ENCODE peak calls at places on chromosome 13, in seven cellular contexts. One of them, this sample, is unnamed.

GRCh38 chr13:104315606-104316005 is 1249.4 kb upstream of the SLC10A2 start:
- DNase-seq in neural crest cell: no peak
- DNase-seq in pulmonary artery endothelial cell: peak
- DNase-seq in BJ: peak
- DNase-seq in mesothelial cell of epicardium: no peak
- DNase-seq in stimulated activated CD8-positive, alpha-beta memory T cell treated with anti-CD3 and anti-CD28 coated beads, Interleukin-4, amount 100 ng/mL, for 1 hour: no peak
- DNase-seq in stimulated activated CD4-positive, alpha-beta T cell treated with anti-CD3 and anti-CD28 coated beads, Interleukin-1b, Interleukin-23, amount 100 ng/mL, for 48 hours: no peak
- DNase-seq in this sample: peak

GRCh38 chr13:102018716-102019115 is 383.1 kb downstream of the FGF14 start:
- DNase-seq in neural crest cell: no peak
- DNase-seq in pulmonary artery endothelial cell: no peak
- DNase-seq in BJ: no peak
- DNase-seq in mesothelial cell of epicardium: no peak
- DNase-seq in stimulated activated CD8-positive, alpha-beta memory T cell treated with anti-CD3 and anti-CD28 coated beads, Interleukin-4, amount 100 ng/mL, for 1 hour: no peak
- DNase-seq in stimulated activated CD4-positive, alpha-beta T cell treated with anti-CD3 and anti-CD28 coated beads, Interleukin-1b, Interleukin-23, amount 100 ng/mL, for 48 hours: no peak
- DNase-seq in this sample: no peak

GRCh38 chr13:33351324-33351723 is 65.8 kb upstream of the STARD13 start:
- DNase-seq in neural crest cell: no peak
- DNase-seq in pulmonary artery endothelial cell: peak
- DNase-seq in BJ: no peak
- DNase-seq in mesothelial cell of epicardium: no peak
- DNase-seq in stimulated activated CD8-positive, alpha-beta memory T cell treated with anti-CD3 and anti-CD28 coated beads, Interleukin-4, amount 100 ng/mL, for 1 hour: no peak
- DNase-seq in stimulated activated CD4-positive, alpha-beta T cell treated with anti-CD3 and anti-CD28 coated beads, Interleukin-1b, Interleukin-23, amount 100 ng/mL, for 48 hours: no peak
- DNase-seq in this sample: peak

GRCh38 chr13:111329641-111330040 is 9.2 kb downstream of the TEX29 start:
- DNase-seq in neural crest cell: no peak
- DNase-seq in pulmonary artery endothelial cell: no peak
- DNase-seq in BJ: no peak
- DNase-seq in mesothelial cell of epicardium: no peak
- DNase-seq in stimulated activated CD8-positive, alpha-beta memory T cell treated with anti-CD3 and anti-CD28 coated beads, Interleukin-4, amount 100 ng/mL, for 1 hour: no peak
- DNase-seq in stimulated activated CD4-positive, alpha-beta T cell treated with anti-CD3 and anti-CD28 coated beads, Interleukin-1b, Interleukin-23, amount 100 ng/mL, for 48 hours: no peak
- DNase-seq in this sample: no peak

GRCh38 chr13:33123066-33123940 is 107.1 kb downstream of the KL start:
- DNase-seq in neural crest cell: no peak
- DNase-seq in pulmonary artery endothelial cell: no peak
- DNase-seq in BJ: peak
- DNase-seq in mesothelial cell of epicardium: no peak
- DNase-seq in stimulated activated CD8-positive, alpha-beta memory T cell treated with anti-CD3 and anti-CD28 coated beads, Interleukin-4, amount 100 ng/mL, for 1 hour: no peak
- DNase-seq in stimulated activated CD4-positive, alpha-beta T cell treated with anti-CD3 and anti-CD28 coated beads, Interleukin-1b, Interleukin-23, amount 100 ng/mL, for 48 hours: no peak
- DNase-seq in this sample: no peak

GRCh38 chr13:40453666-40454030 is 212.8 kb downstream of the FOXO1 start:
- DNase-seq in neural crest cell: no peak
- DNase-seq in pulmonary artery endothelial cell: no peak
- DNase-seq in BJ: no peak
- DNase-seq in mesothelial cell of epicardium: no peak
- DNase-seq in stimulated activated CD8-positive, alpha-beta memory T cell treated with anti-CD3 and anti-CD28 coated beads, Interleukin-4, amount 100 ng/mL, for 1 hour: no peak
- DNase-seq in stimulated activated CD4-positive, alpha-beta T cell treated with anti-CD3 and anti-CD28 coated beads, Interleukin-1b, Interleukin-23, amount 100 ng/mL, for 48 hours: no peak
- DNase-seq in this sample: no peak

GRCh38 chr13:44972956-44973581 is 16.2 kb downstream of the NUFIP1 start:
- DNase-seq in neural crest cell: no peak
- DNase-seq in pulmonary artery endothelial cell: no peak
- DNase-seq in BJ: no peak
- DNase-seq in mesothelial cell of epicardium: no peak
- DNase-seq in stimulated activated CD8-positive, alpha-beta memory T cell treated with anti-CD3 and anti-CD28 coated beads, Interleukin-4, amount 100 ng/mL, for 1 hour: no peak
- DNase-seq in stimulated activated CD4-positive, alpha-beta T cell treated with anti-CD3 and anti-CD28 coated beads, Interleukin-1b, Interleukin-23, amount 100 ng/mL, for 48 hours: no peak
- DNase-seq in this sample: peak

GRCh38 chr13:29849731-29850212 is 645 bp downstream of the UBL3 start:
- DNase-seq in neural crest cell: peak
- DNase-seq in pulmonary artery endothelial cell: no peak
- DNase-seq in BJ: no peak
- DNase-seq in mesothelial cell of epicardium: peak
- DNase-seq in stimulated activated CD8-positive, alpha-beta memory T cell treated with anti-CD3 and anti-CD28 coated beads, Interleukin-4, amount 100 ng/mL, for 1 hour: peak
- DNase-seq in stimulated activated CD4-positive, alpha-beta T cell treated with anti-CD3 and anti-CD28 coated beads, Interleukin-1b, Interleukin-23, amount 100 ng/mL, for 48 hours: peak
- DNase-seq in this sample: peak

GRCh38 chr13:95556981-95557380 is 4.5 kb downstream of the CLDN10 start:
- DNase-seq in neural crest cell: no peak
- DNase-seq in pulmonary artery endothelial cell: no peak
- DNase-seq in BJ: no peak
- DNase-seq in mesothelial cell of epicardium: no peak
- DNase-seq in stimulated activated CD8-positive, alpha-beta memory T cell treated with anti-CD3 and anti-CD28 coated beads, Interleukin-4, amount 100 ng/mL, for 1 hour: no peak
- DNase-seq in stimulated activated CD4-positive, alpha-beta T cell treated with anti-CD3 and anti-CD28 coated beads, Interleukin-1b, Interleukin-23, amount 100 ng/mL, for 48 hours: no peak
- DNase-seq in this sample: no peak

GRCh38 chr13:107373551-107373950 is 805.6 kb upstream of the ARGLU1 start:
- DNase-seq in neural crest cell: no peak
- DNase-seq in pulmonary artery endothelial cell: peak
- DNase-seq in BJ: no peak
- DNase-seq in mesothelial cell of epicardium: no peak
- DNase-seq in stimulated activated CD8-positive, alpha-beta memory T cell treated with anti-CD3 and anti-CD28 coated beads, Interleukin-4, amount 100 ng/mL, for 1 hour: no peak
- DNase-seq in stimulated activated CD4-positive, alpha-beta T cell treated with anti-CD3 and anti-CD28 coated beads, Interleukin-1b, Interleukin-23, amount 100 ng/mL, for 48 hours: no peak
- DNase-seq in this sample: peak

GRCh38 chr13:42279080-42279479 is 7.1 kb downstream of the AKAP11 start:
- DNase-seq in neural crest cell: no peak
- DNase-seq in pulmonary artery endothelial cell: no peak
- DNase-seq in BJ: no peak
- DNase-seq in mesothelial cell of epicardium: no peak
- DNase-seq in stimulated activated CD8-positive, alpha-beta memory T cell treated with anti-CD3 and anti-CD28 coated beads, Interleukin-4, amount 100 ng/mL, for 1 hour: no peak
- DNase-seq in stimulated activated CD4-positive, alpha-beta T cell treated with anti-CD3 and anti-CD28 coated beads, Interleukin-1b, Interleukin-23, amount 100 ng/mL, for 48 hours: no peak
- DNase-seq in this sample: no peak

GRCh38 chr13:79593611-79594275 is 112.8 kb downstream of the NDFIP2 start:
- DNase-seq in neural crest cell: no peak
- DNase-seq in pulmonary artery endothelial cell: no peak
- DNase-seq in BJ: no peak
- DNase-seq in mesothelial cell of epicardium: no peak
- DNase-seq in stimulated activated CD8-positive, alpha-beta memory T cell treated with anti-CD3 and anti-CD28 coated beads, Interleukin-4, amount 100 ng/mL, for 1 hour: no peak
- DNase-seq in stimulated activated CD4-positive, alpha-beta T cell treated with anti-CD3 and anti-CD28 coated beads, Interleukin-1b, Interleukin-23, amount 100 ng/mL, for 48 hours: no peak
- DNase-seq in this sample: no peak

GRCh38 chr13:80083516-80084085 is 257.3 kb downstream of the SPRY2 start:
- DNase-seq in neural crest cell: no peak
- DNase-seq in pulmonary artery endothelial cell: peak
- DNase-seq in BJ: no peak
- DNase-seq in mesothelial cell of epicardium: no peak
- DNase-seq in stimulated activated CD8-positive, alpha-beta memory T cell treated with anti-CD3 and anti-CD28 coated beads, Interleukin-4, amount 100 ng/mL, for 1 hour: no peak
- DNase-seq in stimulated activated CD4-positive, alpha-beta T cell treated with anti-CD3 and anti-CD28 coated beads, Interleukin-1b, Interleukin-23, amount 100 ng/mL, for 48 hours: no peak
- DNase-seq in this sample: peak

GRCh38 chr13:52016296-52016695 is 4.1 kb downstream of the ALG11 start:
- DNase-seq in neural crest cell: no peak
- DNase-seq in pulmonary artery endothelial cell: no peak
- DNase-seq in BJ: no peak
- DNase-seq in mesothelial cell of epicardium: no peak
- DNase-seq in stimulated activated CD8-positive, alpha-beta memory T cell treated with anti-CD3 and anti-CD28 coated beads, Interleukin-4, amount 100 ng/mL, for 1 hour: no peak
- DNase-seq in stimulated activated CD4-positive, alpha-beta T cell treated with anti-CD3 and anti-CD28 coated beads, Interleukin-1b, Interleukin-23, amount 100 ng/mL, for 48 hours: no peak
- DNase-seq in this sample: no peak

GRCh38 chr13:48908381-48909087 is 67.2 kb upstream of the FNDC3A start:
- DNase-seq in neural crest cell: no peak
- DNase-seq in pulmonary artery endothelial cell: no peak
- DNase-seq in BJ: no peak
- DNase-seq in mesothelial cell of epicardium: no peak
- DNase-seq in stimulated activated CD8-positive, alpha-beta memory T cell treated with anti-CD3 and anti-CD28 coated beads, Interleukin-4, amount 100 ng/mL, for 1 hour: no peak
- DNase-seq in stimulated activated CD4-positive, alpha-beta T cell treated with anti-CD3 and anti-CD28 coated beads, Interleukin-1b, Interleukin-23, amount 100 ng/mL, for 48 hours: no peak
- DNase-seq in this sample: no peak